ENCODE peak calls at places on chromosome 9, in ten cellular contexts. One of them, this sample, is unnamed.

GRCh38 chr9:130088056-130088455 is 34.4 kb downstream of the GPR107 start:
- DNase-seq in stimulated activated naive B cell treated with anti-CD40 and anti-IgM and Interleukin-4, amounts not matched to agents 10 μg/mL and 1 μg/mL and 100 μg/mL, for 72 hours: no peak
- DNase-seq in fibroblast of pulmonary artery: no peak
- DNase-seq in mesendoderm: no peak
- DNase-seq in H54: no peak
- DNase-seq in SJSA1: no peak
- DNase-seq in stimulated activated CD4-positive, alpha-beta T cell treated with anti-CD3 and anti-CD28 coated beads, Interleukin-2, amount 100 ng/mL, for 24 hours: no peak
- DNase-seq in frontal cortex: no peak
- DNase-seq in HEK293T: no peak
- DNase-seq in DMS 273 treated with DMSO at 0.1 percent for 48 hours: no peak
- DNase-seq in this sample: no peak

GRCh38 chr9:31248156-31248555 is 1136.3 kb upstream of the ACO1 start:
- DNase-seq in stimulated activated CD4-positive, alpha-beta T cell treated with anti-CD3 and anti-CD28 coated beads, Interleukin-2, amount 100 ng/mL, for 24 hours: no peak
- DNase-seq in frontal cortex: no peak
- DNase-seq in HEK293T: no peak
- DNase-seq in H54: no peak
- DNase-seq in DMS 273 treated with DMSO at 0.1 percent for 48 hours: no peak
- DNase-seq in SJSA1: no peak
- DNase-seq in mesendoderm: no peak
- DNase-seq in fibroblast of pulmonary artery: no peak
- DNase-seq in stimulated activated naive B cell treated with anti-CD40 and anti-IgM and Interleukin-4, amounts not matched to agents 10 μg/mL and 1 μg/mL and 100 μg/mL, for 72 hours: no peak
- DNase-seq in this sample: no peak

GRCh38 chr9:14198049-14198448 is 115.9 kb downstream of the NFIB start:
- DNase-seq in HEK293T: no peak
- DNase-seq in fibroblast of pulmonary artery: peak
- DNase-seq in SJSA1: no peak
- DNase-seq in H54: no peak
- DNase-seq in mesendoderm: no peak
- DNase-seq in frontal cortex: no peak
- DNase-seq in stimulated activated naive B cell treated with anti-CD40 and anti-IgM and Interleukin-4, amounts not matched to agents 10 μg/mL and 1 μg/mL and 100 μg/mL, for 72 hours: no peak
- DNase-seq in DMS 273 treated with DMSO at 0.1 percent for 48 hours: no peak
- DNase-seq in stimulated activated CD4-positive, alpha-beta T cell treated with anti-CD3 and anti-CD28 coated beads, Interleukin-2, amount 100 ng/mL, for 24 hours: no peak
- DNase-seq in this sample: no peak

GRCh38 chr9:36560813-36561212 is 11.9 kb upstream of the MELK start:
- DNase-seq in stimulated activated naive B cell treated with anti-CD40 and anti-IgM and Interleukin-4, amounts not matched to agents 10 μg/mL and 1 μg/mL and 100 μg/mL, for 72 hours: no peak
- DNase-seq in H54: no peak
- DNase-seq in frontal cortex: no peak
- DNase-seq in HEK293T: no peak
- DNase-seq in SJSA1: no peak
- DNase-seq in mesendoderm: peak
- DNase-seq in fibroblast of pulmonary artery: peak
- DNase-seq in stimulated activated CD4-positive, alpha-beta T cell treated with anti-CD3 and anti-CD28 coated beads, Interleukin-2, amount 100 ng/mL, for 24 hours: no peak
- DNase-seq in DMS 273 treated with DMSO at 0.1 percent for 48 hours: no peak
- DNase-seq in this sample: no peak

GRCh38 chr9:109258619-109259321 is 62.1 kb downstream of the EPB41L4B start:
- DNase-seq in mesendoderm: peak
- DNase-seq in stimulated activated CD4-positive, alpha-beta T cell treated with anti-CD3 and anti-CD28 coated beads, Interleukin-2, amount 100 ng/mL, for 24 hours: no peak
- DNase-seq in stimulated activated naive B cell treated with anti-CD40 and anti-IgM and Interleukin-4, amounts not matched to agents 10 μg/mL and 1 μg/mL and 100 μg/mL, for 72 hours: no peak
- DNase-seq in HEK293T: no peak
- DNase-seq in fibroblast of pulmonary artery: no peak
- DNase-seq in SJSA1: no peak
- DNase-seq in DMS 273 treated with DMSO at 0.1 percent for 48 hours: peak
- DNase-seq in frontal cortex: no peak
- DNase-seq in H54: no peak
- DNase-seq in this sample: no peak

GRCh38 chr9:75891277-75892167 is 1.0 kb downstream of the PCSK5 start:
- DNase-seq in DMS 273 treated with DMSO at 0.1 percent for 48 hours: no peak
- DNase-seq in stimulated activated CD4-positive, alpha-beta T cell treated with anti-CD3 and anti-CD28 coated beads, Interleukin-2, amount 100 ng/mL, for 24 hours: peak
- DNase-seq in frontal cortex: peak
- DNase-seq in HEK293T: peak
- DNase-seq in mesendoderm: peak
- DNase-seq in fibroblast of pulmonary artery: peak
- DNase-seq in SJSA1: peak
- DNase-seq in H54: no peak
- DNase-seq in stimulated activated naive B cell treated with anti-CD40 and anti-IgM and Interleukin-4, amounts not matched to agents 10 μg/mL and 1 μg/mL and 100 μg/mL, for 72 hours: no peak
- DNase-seq in this sample: no peak

GRCh38 chr9:14029811-14030210 is 284.1 kb downstream of the NFIB start:
- DNase-seq in HEK293T: no peak
- DNase-seq in fibroblast of pulmonary artery: no peak
- DNase-seq in mesendoderm: no peak
- DNase-seq in stimulated activated naive B cell treated with anti-CD40 and anti-IgM and Interleukin-4, amounts not matched to agents 10 μg/mL and 1 μg/mL and 100 μg/mL, for 72 hours: no peak
- DNase-seq in stimulated activated CD4-positive, alpha-beta T cell treated with anti-CD3 and anti-CD28 coated beads, Interleukin-2, amount 100 ng/mL, for 24 hours: no peak
- DNase-seq in SJSA1: no peak
- DNase-seq in H54: no peak
- DNase-seq in DMS 273 treated with DMSO at 0.1 percent for 48 hours: no peak
- DNase-seq in frontal cortex: no peak
- DNase-seq in this sample: no peak

GRCh38 chr9:112325127-112325526 is 8.3 kb downstream of the PTBP3 start:
- DNase-seq in SJSA1: no peak
- DNase-seq in stimulated activated CD4-positive, alpha-beta T cell treated with anti-CD3 and anti-CD28 coated beads, Interleukin-2, amount 100 ng/mL, for 24 hours: no peak
- DNase-seq in DMS 273 treated with DMSO at 0.1 percent for 48 hours: no peak
- DNase-seq in frontal cortex: no peak
- DNase-seq in mesendoderm: peak
- DNase-seq in fibroblast of pulmonary artery: no peak
- DNase-seq in stimulated activated naive B cell treated with anti-CD40 and anti-IgM and Interleukin-4, amounts not matched to agents 10 μg/mL and 1 μg/mL and 100 μg/mL, for 72 hours: no peak
- DNase-seq in H54: no peak
- DNase-seq in HEK293T: no peak
- DNase-seq in this sample: no peak

GRCh38 chr9:135864447-135865049 is 42.8 kb downstream of the CAMSAP1 start:
- DNase-seq in mesendoderm: peak
- DNase-seq in H54: peak
- DNase-seq in stimulated activated CD4-positive, alpha-beta T cell treated with anti-CD3 and anti-CD28 coated beads, Interleukin-2, amount 100 ng/mL, for 24 hours: peak
- DNase-seq in HEK293T: peak
- DNase-seq in stimulated activated naive B cell treated with anti-CD40 and anti-IgM and Interleukin-4, amounts not matched to agents 10 μg/mL and 1 μg/mL and 100 μg/mL, for 72 hours: peak
- DNase-seq in fibroblast of pulmonary artery: peak
- DNase-seq in SJSA1: peak
- DNase-seq in frontal cortex: peak
- DNase-seq in DMS 273 treated with DMSO at 0.1 percent for 48 hours: no peak
- DNase-seq in this sample: no peak

GRCh38 chr9:136723362-136723976 is 11.1 kb downstream of the DIPK1B start:
- DNase-seq in mesendoderm: no peak
- DNase-seq in SJSA1: no peak
- DNase-seq in stimulated activated CD4-positive, alpha-beta T cell treated with anti-CD3 and anti-CD28 coated beads, Interleukin-2, amount 100 ng/mL, for 24 hours: no peak
- DNase-seq in stimulated activated naive B cell treated with anti-CD40 and anti-IgM and Interleukin-4, amounts not matched to agents 10 μg/mL and 1 μg/mL and 100 μg/mL, for 72 hours: no peak
- DNase-seq in frontal cortex: no peak
- DNase-seq in H54: no peak
- DNase-seq in fibroblast of pulmonary artery: no peak
- DNase-seq in HEK293T: no peak
- DNase-seq in DMS 273 treated with DMSO at 0.1 percent for 48 hours: no peak
- DNase-seq in this sample: peak